ENCODE peak calls at places on chromosome 19, in ten cellular contexts. F is right lobe of liver, K is adrenal gland, Y is body of pancreas, X is uterus, C is Peyer's patch, N is A549, U is HCT116, V is suprapubic skin, E is breast epithelium. D is an unnamed sample.

GRCh38 chr19:55391191-55391670 is 5.5 kb downstream of the RPL28 start:
- DNase-seq in F (no peak), K (no peak), Y (no peak), X (no peak), C (no peak), N (no peak), U (no peak), V (no peak), E (no peak), D (no peak)

GRCh38 chr19:50003810-50004419 is 21.3 kb downstream of the VRK3 start:
- DNase-seq in F (no peak), K (peak), Y (peak), X (peak), C (no peak), N (peak), U (peak), V (no peak), E (peak), D (peak)

GRCh38 chr19:10295305-10295846 is 5.6 kb downstream of the ICAM5 start:
- DNase-seq in F (no peak), K (no peak), Y (peak), X (no peak), C (peak), N (no peak), U (no peak), V (no peak), E (no peak), D (no peak)

GRCh38 chr19:33771308-33772101 is 25.2 kb upstream of the KCTD15 start:
- DNase-seq in F (peak), K (peak), Y (peak), X (peak), C (peak), N (peak), U (no peak), V (no peak), E (peak), D (peak)

GRCh38 chr19:30082168-30082567 is 140.1 kb downstream of the URI1 start:
- DNase-seq in F (no peak), K (no peak), Y (no peak), X (no peak), C (no peak), N (no peak), U (no peak), V (no peak), E (no peak), D (no peak)

GRCh38 chr19:28498404-28498976 is 714.5 kb downstream of the UQCRFS1 start:
- DNase-seq in F (no peak), K (no peak), Y (no peak), X (no peak), C (no peak), N (no peak), U (no peak), V (no peak), E (no peak), D (no peak)

GRCh38 chr19:41449079-41449864 is 6.3 kb downstream of the ERICH4 start:
- DNase-seq in F (peak), K (peak), Y (peak), X (peak), C (peak), N (peak), U (peak), V (peak), E (peak), D (peak)

GRCh38 chr19:54432144-54432738 is 16.8 kb upstream of the LENG8 start:
- DNase-seq in F (no peak), K (peak), Y (no peak), X (no peak), C (no peak), N (no peak), U (peak), V (no peak), E (peak), D (no peak)

GRCh38 chr19:24159707-24160106 is 72.7 kb downstream of the ZNF254 start:
- DNase-seq in F (no peak), K (no peak), Y (no peak), X (no peak), C (no peak), N (no peak), U (no peak), V (no peak), E (no peak), D (no peak)

GRCh38 chr19:31574251-31574973 is 225.2 kb upstream of the TSHZ3 start:
- DNase-seq in F (no peak), K (no peak), Y (no peak), X (no peak), C (no peak), N (no peak), U (no peak), V (no peak), E (no peak), D (peak)

GRCh38 chr19:38228491-38229439 is 4.7 kb upstream of the DPF1 start:
- DNase-seq in F (no peak), K (no peak), Y (peak), X (no peak), C (no peak), N (no peak), U (no peak), V (no peak), E (no peak), D (no peak)

GRCh38 chr19:16207063-16207462 is 9.4 kb downstream of the AP1M1 start:
- DNase-seq in F (peak), K (peak), Y (no peak), X (no peak), C (no peak), N (no peak), U (no peak), V (no peak), E (no peak), D (no peak)

GRCh38 chr19:33292595-33293254 is 9.6 kb downstream of the CEBPA start:
- DNase-seq in F (peak), K (no peak), Y (peak), X (no peak), C (no peak), N (no peak), U (no peak), V (peak), E (no peak), D (no peak)

GRCh38 chr19:43330726-43331434 is 22.6 kb upstream of the CD177 start:
- DNase-seq in F (no peak), K (no peak), Y (no peak), X (no peak), C (no peak), N (no peak), U (no peak), V (no peak), E (no peak), D (peak)

GRCh38 chr19:35162471-35163326 is 8.2 kb downstream of the FXYD5 start:
- DNase-seq in F (no peak), K (no peak), Y (no peak), X (no peak), C (no peak), N (no peak), U (peak), V (peak), E (peak), D (no peak)

GRCh38 chr19:7213628-7214328 is 80.4 kb downstream of the INSR start:
- DNase-seq in F (no peak), K (no peak), Y (no peak), X (no peak), C (no peak), N (no peak), U (no peak), V (no peak), E (no peak), D (no peak)

GRCh38 chr19:56321981-56322558 is 7.4 kb upstream of the ZSCAN5A start:
- DNase-seq in F (no peak), K (no peak), Y (no peak), X (no peak), C (no peak), N (no peak), U (no peak), V (no peak), E (no peak), D (no peak)

GRCh38 chr19:3520166-3521103 is 14.3 kb downstream of the FZR1 start:
- DNase-seq in F (no peak), K (peak), Y (no peak), X (no peak), C (no peak), N (no peak), U (no peak), V (peak), E (peak), D (peak)

GRCh38 chr19:21569497-21569870 is 64.1 kb downstream of the ZNF429 start:
- DNase-seq in F (peak), K (peak), Y (peak), X (no peak), C (peak), N (no peak), U (no peak), V (no peak), E (peak), D (no peak)

GRCh38 chr19:55408320-55408836 is 790 bp upstream of the UBE2S start:
- DNase-seq in F (no peak), K (no peak), Y (no peak), X (no peak), C (no peak), N (no peak), U (no peak), V (no peak), E (peak), D (no peak)

GRCh38 chr19:20279516-20279915 is 112.5 kb downstream of the ZNF486 start:
- DNase-seq in F (no peak), K (no peak), Y (no peak), X (no peak), C (no peak), N (no peak), U (no peak), V (no peak), E (no peak), D (no peak)

DNA sequence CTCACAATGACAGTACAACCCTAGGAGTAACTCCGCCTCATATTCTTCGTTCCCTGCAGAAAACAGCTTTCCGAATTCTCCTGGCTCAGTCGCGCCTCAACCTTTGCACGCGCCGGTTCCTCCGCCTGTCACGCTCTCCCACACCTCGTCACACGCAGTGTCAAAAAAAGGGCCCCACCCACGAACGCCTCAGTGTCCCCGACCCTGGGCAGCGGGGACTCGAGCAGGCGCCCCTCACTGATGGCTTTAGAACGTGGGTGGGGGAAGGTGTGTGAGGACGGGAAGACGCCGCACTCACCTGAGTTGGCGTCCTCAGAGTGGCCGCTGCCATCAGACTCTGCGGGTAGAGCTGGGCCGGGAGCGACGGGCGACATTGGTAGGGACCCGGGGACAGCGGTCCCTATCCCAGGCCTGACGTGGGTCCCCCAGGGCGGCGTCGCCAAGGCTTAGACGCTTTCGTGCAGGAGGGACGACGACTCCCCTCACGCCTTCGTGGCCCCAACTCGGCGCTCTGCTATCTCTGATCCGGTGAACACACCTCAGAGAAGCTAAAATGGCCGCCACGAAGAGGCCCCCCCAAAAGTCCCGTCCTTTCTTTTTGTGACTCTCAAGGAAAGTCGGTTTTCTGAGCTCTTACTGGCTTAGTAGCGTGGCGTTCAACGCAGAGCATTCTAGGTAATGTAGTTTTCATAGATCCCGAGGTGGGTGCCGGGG is at the start of gene ZNF154:
- DNase-seq in F (no peak), K (peak), Y (peak), X (no peak), C (peak), N (no peak), U (no peak), V (no peak), E (peak), D (peak)
- TF ChIP-seq POLR2A in F (no peak), K (peak), Y (no peak), X (no peak), C (no peak), N (no peak), U (no peak), V (no peak), E (no peak), D (no peak)

GRCh38 chr19:39401549-39402416 is 4.9 kb upstream of the ZFP36 start:
- DNase-seq in F (peak), K (peak), Y (peak), X (peak), C (peak), N (no peak), U (peak), V (peak), E (peak), D (peak)

GRCh38 chr19:39398297-39398864 is 7.2 kb downstream of the MED29 start:
- DNase-seq in F (peak), K (peak), Y (peak), X (peak), C (no peak), N (peak), U (peak), V (peak), E (no peak), D (peak)

GRCh38 chr19:39397360-39398296 is 6.5 kb downstream of the MED29 start:
- DNase-seq in F (peak), K (peak), Y (peak), X (peak), C (peak), N (peak), U (peak), V (peak), E (peak), D (peak)

GRCh38 chr19:39400997-39401548 is 5.6 kb upstream of the ZFP36 start:
- DNase-seq in F (no peak), K (no peak), Y (no peak), X (no peak), C (no peak), N (peak), U (no peak), V (no peak), E (no peak), D (no peak)

GRCh38 chr19:39399684-39400465 is 6.8 kb upstream of the ZFP36 start:
- DNase-seq in F (no peak), K (no peak), Y (no peak), X (no peak), C (no peak), N (no peak), U (no peak), V (no peak), E (no peak), D (no peak)
- TF ChIP-seq POLR2A in F (no peak), K (no peak), Y (no peak), X (no peak), C (no peak), N (peak), U (no peak), V (no peak), E (no peak), D (no peak)

GRCh38 chr19:1491849-1492170 is 829 bp downstream of the REEP6 start:
- DNase-seq in F (peak), K (no peak), Y (peak), X (no peak), C (no peak), N (no peak), U (no peak), V (peak), E (peak), D (no peak)

GRCh38 chr19:1492474-1493006 is 1.6 kb downstream of the REEP6 start:
- DNase-seq in F (peak), K (peak), Y (peak), X (no peak), C (no peak), N (no peak), U (no peak), V (no peak), E (no peak), D (no peak)

GRCh38 chr19:1490311-1491113 is at the start of gene PCSK4:
- DNase-seq in F (peak), K (peak), Y (peak), X (peak), C (peak), N (peak), U (peak), V (peak), E (peak), D (peak)

GRCh38 chr19:1490020-1490310 is 185 bp downstream of the PCSK4 start:
- DNase-seq in F (no peak), K (peak), Y (no peak), X (no peak), C (no peak), N (no peak), U (no peak), V (no peak), E (no peak), D (no peak)

GRCh38 chr19:1491114-1491848 is at the start of gene REEP6:
- DNase-seq in F (no peak), K (no peak), Y (peak), X (no peak), C (no peak), N (no peak), U (no peak), V (no peak), E (no peak), D (no peak)
- TF ChIP-seq POLR2A in F (peak), K (peak), Y (peak), X (no peak), C (peak), N (peak), U (peak), V (no peak), E (no peak), D (no peak)

GRCh38 chr19:5718579-5719273 is 1.2 kb downstream of the LONP1 start:
- DNase-seq in F (no peak), K (peak), Y (no peak), X (no peak), C (no peak), N (no peak), U (peak), V (no peak), E (no peak), D (no peak)
- TF ChIP-seq POLR2A in F (peak), K (no peak), Y (no peak), X (no peak), C (no peak), N (no peak), U (peak), V (no peak), E (no peak), D (no peak)